ENCODE peak calls at places on chromosomes 5 and 9, in five cellular contexts. P, H, Y, F and U are unnamed samples.

GRCh38 chr5:39076757-39077475 is 2.7 kb upstream of the RICTOR start:
- DNase-seq in H (peak; percentile 31), P (no peak), Y (no peak), F (peak; percentile 40), U (peak; percentile 59)

GRCh38 chr5:179799644-179799973 is 5.8 kb downstream of the LTC4S start:
- DNase-seq in Y (no peak), P (no peak), F (no peak), H (no peak), U (no peak)

GRCh38 chr9:3740690-3741419 is 215.1 kb upstream of the RFX3 start:
- DNase-seq in Y (no peak), P (no peak), H (no peak), F (peak; percentile 11), U (no peak)

GRCh38 chr9:113985968-113986585 is 92.0 kb downstream of the AMBP start:
- DNase-seq in H (no peak), P (no peak), Y (no peak), F (peak; percentile 12), U (no peak)

GRCh38 chr5:142107729-142108431 is 699 bp upstream of the NDFIP1 start:
- DNase-seq in P (no peak), F (no peak), H (no peak), Y (no peak), U (no peak)

GRCh38 chr5:141001854-141002666 is 35.8 kb downstream of the PCDHAC2 start:
- DNase-seq in P (peak; percentile 25), Y (peak; percentile 19), F (no peak), H (no peak), U (no peak)

GRCh38 chr5:170617519-170618218 is 113.8 kb downstream of the KCNIP1 start:
- DNase-seq in H (no peak), F (no peak), Y (no peak), P (no peak), U (no peak)

GRCh38 chr9:131747352-131747751 is 7.5 kb upstream of the RAPGEF1 start:
- DNase-seq in P (peak; percentile 17), Y (no peak), F (peak; percentile 51), H (peak; percentile 83), U (no peak)

GRCh38 chr9:107044872-107045271 is 181.9 kb downstream of the ZNF462 start:
- DNase-seq in F (no peak), P (peak; percentile 43), H (no peak), Y (no peak), U (no peak)

GRCh38 chr5:111783537-111783936 is 26.5 kb upstream of the NREP start:
- DNase-seq in P (no peak), F (no peak), Y (no peak), H (no peak), U (no peak)

GRCh38 chr5:10328323-10328722 is 20.6 kb upstream of the CMBL start:
- DNase-seq in Y (no peak), F (peak; percentile 41), H (no peak), P (no peak), U (no peak)

GRCh38 chr9:38046669-38047300 is 22.2 kb downstream of the SHB start:
- DNase-seq in P (peak; percentile 32), Y (no peak), F (peak; percentile 85), H (peak; percentile 64), U (no peak)

GRCh38 chr5:124040799-124041198 is 528.8 kb downstream of the CSNK1G3 start:
- DNase-seq in P (no peak), H (peak; percentile 64), F (no peak), Y (peak; percentile 14), U (no peak)

GRCh38 chr5:150257424-150257823 is 32.1 kb downstream of the CAMK2A start:
- DNase-seq in P (no peak), H (no peak), F (no peak), Y (no peak), U (no peak)

GRCh38 chr9:121269888-121270254 is 1.9 kb downstream of the GSN start:
- DNase-seq in H (no peak), P (no peak), Y (no peak), F (peak; percentile 10), U (no peak)

GRCh38 chr5:158390556-158390955 is 531.6 kb upstream of the CLINT1 start:
- DNase-seq in F (peak; percentile 48), P (no peak), Y (no peak), H (peak; percentile 83), U (no peak)

GRCh38 chr9:135087489-135087791 is at the start of gene OLFM1:
- DNase-seq in F (peak; percentile 24), H (peak; percentile 63), P (peak; percentile 80), Y (peak; percentile 81), U (peak; percentile 71)

GRCh38 chr5:6714221-6715041 is 1.2 kb downstream of the TENT4A start:
- DNase-seq in Y (peak; percentile 60), F (no peak), P (peak; percentile 37), H (no peak), U (no peak)

GRCh38 chr9:19127881-19128719 is 808 bp upstream of the PLIN2 start:
- DNase-seq in F (peak; percentile 32), P (no peak), H (no peak), Y (peak; percentile 50), U (peak; percentile 16)

GRCh38 chr5:151570512-151571269 is 20.4 kb downstream of the FAT2 start:
- DNase-seq in P (peak; percentile 24), Y (no peak), F (no peak), H (no peak), U (no peak)

GRCh38 chr5:153629027-153629426 is 138.6 kb downstream of the GRIA1 start:
- DNase-seq in F (peak; percentile 97), H (peak; percentile 98), P (peak; percentile 29), Y (peak; percentile 9), U (no peak)

GRCh38 chr9:136060671-136061371 is 34.3 kb downstream of the NACC2 start:
- DNase-seq in P (no peak), Y (no peak), F (no peak), H (no peak), U (no peak)

GRCh38 chr5:149932445-149933350 is 11.9 kb downstream of the PDE6A start:
- DNase-seq in F (peak; percentile 15), H (peak; percentile 7), Y (peak; percentile 28), P (no peak), U (no peak)

GRCh38 chr5:160445132-160445531 is 23.5 kb downstream of the PTTG1 start:
- DNase-seq in H (no peak), F (no peak), Y (no peak), P (no peak), U (no peak)

GRCh38 chr5:179297026-179297425 is 48.2 kb downstream of the ADAMTS2 start:
- DNase-seq in H (no peak), P (no peak), Y (no peak), F (no peak), U (no peak)

GRCh38 chr9:119026120-119026519 is 343.1 kb downstream of the BRINP1 start:
- DNase-seq in P (no peak), F (no peak), Y (peak; percentile 12), H (no peak), U (no peak)

GRCh38 chr5:149376104-149376503 is 3.0 kb downstream of the IL17B start:
- DNase-seq in P (no peak), Y (no peak), H (no peak), F (no peak), U (no peak)

GRCh38 chr5:180670586-180671359 is 21.4 kb upstream of the FLT4 start:
- DNase-seq in H (peak; percentile 55), Y (no peak), F (peak; percentile 2), P (peak; percentile 75), U (peak; percentile 70)

GRCh38 chr9:77495834-77496671 is 152.1 kb downstream of the GNA14 start:
- DNase-seq in P (no peak), Y (no peak), F (peak; percentile 57), H (peak; percentile 87), U (no peak)

GRCh38 chr5:54959673-54960418 is 25.5 kb downstream of the ESM1 start:
- DNase-seq in Y (no peak), H (peak; percentile 16), P (peak; percentile 43), F (no peak), U (no peak)

GRCh38 chr5:172163346-172163745 is 24.7 kb downstream of the STK10 start:
- DNase-seq in P (no peak), H (no peak), Y (no peak), F (no peak), U (no peak)

GRCh38 chr5:56683281-56683680 is 132.1 kb upstream of the MAP3K1 start:
- DNase-seq in H (no peak), P (no peak), Y (no peak), F (no peak), U (no peak)

GRCh38 chr5:56683733-56684132 is 131.6 kb upstream of the MAP3K1 start:
- DNase-seq in Y (no peak), P (no peak), H (no peak), F (no peak), U (no peak)

GRCh38 chr5:56680731-56681130 is 134.6 kb upstream of the MAP3K1 start:
- DNase-seq in H (no peak), Y (no peak), P (no peak), F (no peak), U (no peak)

GRCh38 chr5:56684159-56684558 is 131.2 kb upstream of the MAP3K1 start:
- DNase-seq in P (no peak), Y (no peak), F (no peak), H (no peak), U (no peak)

DNA sequence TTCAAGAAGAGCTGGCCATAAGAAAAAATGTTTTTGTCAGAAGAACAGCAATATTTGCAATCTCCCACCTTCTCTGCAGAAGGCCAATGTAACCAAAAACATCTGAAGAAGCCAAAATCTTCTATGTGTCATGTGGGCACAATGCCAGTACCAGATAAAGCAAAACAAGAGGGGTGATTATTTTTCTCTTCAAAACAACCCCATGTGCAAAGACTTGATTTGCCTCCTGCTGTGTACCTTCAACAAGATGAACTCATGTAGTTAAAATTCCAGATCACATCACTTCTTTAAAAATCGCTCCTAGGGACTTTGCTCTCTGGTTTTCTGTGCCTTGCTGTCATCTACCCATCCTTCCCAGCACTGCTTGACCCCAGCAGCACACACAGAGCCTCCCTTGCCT is 134.0 kb upstream of the MAP3K1 start:
- DNase-seq in H (peak; percentile 29), P (no peak), Y (no peak), F (no peak), U (no peak)
- TF ChIP-seq CTCF in H (no peak), P (no peak), Y (no peak), F (no peak), U (no peak)

GRCh38 chr9:123876750-123877149 is 53.2 kb downstream of the DENND1A start:
- DNase-seq in Y (no peak), P (no peak), F (no peak), H (no peak), U (no peak)
- TF ChIP-seq CTCF in Y (no peak), P (no peak), F (no peak), H (no peak), U (no peak)

GRCh38 chr5:146945722-146946121 is 67.2 kb upstream of the PPP2R2B start:
- DNase-seq in Y (no peak), F (no peak), P (no peak), H (no peak), U (no peak)

GRCh38 chr5:146952168-146952567 is 73.6 kb upstream of the PPP2R2B start:
- DNase-seq in F (no peak), P (no peak), H (no peak), Y (no peak), U (no peak)

GRCh38 chr5:146948666-146949065 is 70.1 kb upstream of the PPP2R2B start:
- DNase-seq in F (no peak), Y (no peak), H (no peak), P (no peak), U (no peak)

GRCh38 chr5:146944764-146945710 is 66.5 kb upstream of the PPP2R2B start:
- DNase-seq in H (no peak), Y (no peak), F (no peak), P (no peak), U (no peak)

GRCh38 chr5:146947181-146947941 is 68.8 kb upstream of the PPP2R2B start:
- DNase-seq in F (peak; percentile 1), Y (no peak), H (peak; percentile 12), P (peak; percentile 29), U (no peak)
- TF ChIP-seq CTCF in F (peak; percentile 52), Y (no peak), H (peak; percentile 19), P (peak; percentile 35), U (peak; percentile 28)

GRCh38 chr9:89225587-89225986 is 47.0 kb upstream of the SHC3 start:
- DNase-seq in P (no peak), H (peak; percentile 33), Y (no peak), F (no peak), U (no peak)
- TF ChIP-seq CTCF in P (no peak), H (no peak), Y (no peak), F (no peak), U (no peak)